ENCODE peak calls at places on chromosomes 6 and 20, in ten cellular contexts. C, S, V, N, F, W, O, Q, A and L are unnamed samples.

GRCh38 chr20:11451793-11452291 is 465.9 kb upstream of the BTBD3 start:
- DNase-seq in C (no peak), S (no peak), V (no peak), N (peak), F (no peak), W (no peak), O (no peak), Q (no peak), A (peak), L (no peak)

GRCh38 chr6:126773122-126773805 is 345.2 kb upstream of the RSPO3 start:
- DNase-seq in C (no peak), S (no peak), V (no peak), N (no peak), F (no peak), W (no peak), O (no peak), Q (no peak), A (no peak), L (no peak)

GRCh38 chr20:64038579-64039292 is 2.8 kb downstream of the C20orf204 start:
- DNase-seq in C (peak), S (no peak), V (peak), N (peak), F (peak), W (no peak), O (peak), Q (peak), A (peak), L (peak)

GRCh38 chr20:37845261-37845681 is 57.7 kb upstream of the VSTM2L start:
- DNase-seq in C (no peak), S (no peak), V (no peak), N (no peak), F (no peak), W (no peak), O (peak), Q (no peak), A (no peak), L (no peak)

GRCh38 chr20:25063546-25063945 is 5.6 kb upstream of the ACSS1 start:
- DNase-seq in C (no peak), S (no peak), V (no peak), N (no peak), F (no peak), W (no peak), O (no peak), Q (no peak), A (no peak), L (peak)

GRCh38 chr20:52895662-52896061 is 76.5 kb upstream of the TSHZ2 start:
- DNase-seq in C (no peak), S (no peak), V (no peak), N (no peak), F (no peak), W (no peak), O (no peak), Q (no peak), A (no peak), L (no peak)

GRCh38 chr6:34281702-34282334 is 33.0 kb upstream of the SMIM29 start:
- DNase-seq in C (no peak), S (no peak), V (no peak), N (no peak), F (no peak), W (no peak), O (no peak), Q (no peak), A (no peak), L (no peak)

GRCh38 chr6:112680076-112680475 is 332.9 kb downstream of the RFPL4B start:
- DNase-seq in C (peak), S (no peak), V (no peak), N (no peak), F (no peak), W (no peak), O (no peak), Q (no peak), A (no peak), L (no peak)

GRCh38 chr20:60007452-60007851 is 49.2 kb downstream of the CDH26 start:
- DNase-seq in C (no peak), S (no peak), V (no peak), N (no peak), F (no peak), W (no peak), O (no peak), Q (no peak), A (no peak), L (no peak)